ENCODE peak calls at places on chromosomes 6 and 20, in eight cellular contexts. L is NCI-H1092 treated with DMSO at 0.1 percent for 48 hours; X is NCI-H774; I is stimulated activated CD8-positive, alpha-beta memory T cell treated with anti-CD3 and anti-CD28 coated beads, Interleukin-12 subunit alpha, Interleukin-12 subunit beta, amount 100 ng/mL, for 1 hour; O is heart right ventricle; C is NCI-H446 treated with DMSO at 0.1 percent for 48 hours; M is HEK293T; B is AML-193. Z is an unnamed sample.
A peak's percentile ranks its signal among the peaks of the same experiment; 100 is the strongest.

GRCh38 chr20:11672959-11673358 is 244.7 kb upstream of the BTBD3 start:
- DNase-seq in B (no peak), X (no peak), C (no peak), I (no peak), L (no peak), M (no peak), O (no peak), Z (no peak)

GRCh38 chr6:126015869-126016268 is 29.5 kb downstream of the TRMT11 start:
- DNase-seq in B (no peak), L (no peak), M (no peak), X (no peak), I (no peak), C (no peak), O (no peak), Z (no peak)

GRCh38 chr6:143400258-143401059 is 50.0 kb downstream of the ADAT2 start:
- DNase-seq in L (peak; percentile 44), X (no peak), C (peak; percentile 46), M (no peak), B (peak; percentile 46), I (no peak), O (no peak), Z (peak; percentile 34)

GRCh38 chr6:107493158-107494057 is 3.5 kb downstream of the SOBP start:
- DNase-seq in B (no peak), O (no peak), L (peak; percentile 80), C (no peak), X (peak; percentile 59), I (no peak), M (peak; percentile 55), Z (peak; percentile 95)

GRCh38 chr6:89037156-89037900 is 43.2 kb upstream of the PNRC1 start:
- DNase-seq in M (no peak), L (no peak), X (no peak), O (no peak), I (no peak), B (no peak), C (no peak), Z (no peak)

GRCh38 chr20:30484749-30485070 is 772.8 kb upstream of the DEFB115 start:
- DNase-seq in X (no peak), I (no peak), L (no peak), M (no peak), O (no peak), B (no peak), C (no peak), Z (no peak)

GRCh38 chr6:147870745-147871144 is 362.3 kb downstream of the SAMD5 start:
- DNase-seq in M (no peak), X (no peak), L (no peak), C (no peak), I (no peak), O (no peak), B (no peak), Z (no peak)

GRCh38 chr6:8219352-8219943 is 117.1 kb upstream of the EEF1E1 start:
- DNase-seq in O (no peak), M (peak; percentile 48), I (peak; percentile 3), C (no peak), B (peak; percentile 73), X (peak; percentile 28), L (peak; percentile 3), Z (peak; percentile 76)

GRCh38 chr6:36969240-36969691 is 14.7 kb downstream of the PI16 start:
- DNase-seq in B (no peak), I (no peak), L (no peak), M (no peak), O (no peak), X (no peak), C (no peak), Z (no peak)

GRCh38 chr6:167825759-167826229 is 917 bp upstream of the AFDN start:
- DNase-seq in C (no peak), I (no peak), B (no peak), X (peak; percentile 71), M (peak; percentile 75), L (peak; percentile 47), O (peak; percentile 44), Z (peak; percentile 86)